ENCODE peak calls at places on chromosome 22, in seven cellular contexts. U is heart right ventricle, K is mammary epithelial cell, D is aorta, E is Panc1, G is testis, C is psoas muscle. Z is an unnamed sample.

GRCh38 chr22:17922925-17923898 is 101.1 kb downstream of the MICAL3 start:
- DNase-seq in G (no peak), E (no peak), K (no peak), D (no peak), U (no peak), C (no peak), Z (no peak)

GRCh38 chr22:38424525-38425080 is 30.4 kb downstream of the KCNJ4 start:
- DNase-seq in E (no peak), G (no peak), U (no peak), C (no peak), K (no peak), D (no peak), Z (no peak)

GRCh38 chr22:37454857-37455686 is 27.8 kb upstream of the ELFN2 start:
- DNase-seq in D (no peak), E (no peak), G (no peak), U (no peak), K (peak; percentile 67), C (no peak), Z (peak; percentile 58)

GRCh38 chr22:40310081-40310770 is 36.1 kb upstream of the ADSL start:
- DNase-seq in D (no peak), C (no peak), E (no peak), G (no peak), K (peak; percentile 20), U (no peak), Z (no peak)

GRCh38 chr22:32996702-32997101 is 61.5 kb downstream of the SYN3 start:
- DNase-seq in C (peak; percentile 90), K (peak; percentile 83), U (peak; percentile 70), D (peak; percentile 89), E (no peak), G (peak; percentile 34), Z (peak; percentile 63)

GRCh38 chr22:47835726-47836125 is 1073.3 kb downstream of the TBC1D22A start:
- DNase-seq in D (no peak), K (peak; percentile 71), G (no peak), E (no peak), C (no peak), U (no peak), Z (no peak)

GRCh38 chr22:32636884-32637283 is 162.3 kb downstream of the FBXO7 start:
- DNase-seq in E (no peak), D (no peak), K (peak; percentile 61), U (no peak), C (no peak), G (no peak), Z (no peak)

GRCh38 chr22:19105867-19106802 is 16.1 kb downstream of the DGCR2 start:
- DNase-seq in K (peak; percentile 30), C (no peak), U (no peak), D (peak; percentile 59), G (no peak), E (no peak), Z (no peak)

GRCh38 chr22:29700206-29700948 is 19.4 kb upstream of the CABP7 start:
- DNase-seq in K (no peak), U (no peak), G (no peak), C (no peak), E (no peak), D (no peak), Z (no peak)

GRCh38 chr22:30262917-30263741 is 3.5 kb downstream of the OSM start:
- DNase-seq in G (peak; percentile 89), E (no peak), C (peak; percentile 85), K (no peak), D (peak; percentile 94), U (peak; percentile 76), Z (peak; percentile 77)

GRCh38 chr22:17706947-17707346 is 67.3 kb downstream of the BID start:
- DNase-seq in D (no peak), G (no peak), K (no peak), U (no peak), C (no peak), E (no peak), Z (no peak)

GRCh38 chr22:40335358-40335757 is 10.9 kb upstream of the ADSL start:
- DNase-seq in U (no peak), G (no peak), E (no peak), K (no peak), D (no peak), C (no peak), Z (no peak)

GRCh38 chr22:44311855-44312170 is 938 bp downstream of the SHISAL1 start:
- DNase-seq in C (no peak), U (no peak), E (no peak), G (no peak), D (no peak), K (peak; percentile 65), Z (no peak)

GRCh38 chr22:40153186-40153585 is 24.5 kb upstream of the TNRC6B start:
- DNase-seq in D (no peak), K (no peak), C (no peak), U (no peak), E (no peak), G (no peak), Z (no peak)

GRCh38 chr22:40441761-40442364 is 71.5 kb downstream of the SGSM3 start:
- DNase-seq in G (no peak), U (no peak), E (no peak), C (no peak), K (no peak), D (no peak), Z (no peak)

GRCh38 chr22:20530368-20531153 is 23.2 kb downstream of the MED15 start:
- DNase-seq in U (no peak), E (no peak), K (peak; percentile 90), D (no peak), G (no peak), C (peak; percentile 71), Z (no peak)

GRCh38 chr22:30444632-30445437 is 19.3 kb downstream of the MTFP1 start:
- DNase-seq in G (peak; percentile 77), D (no peak), C (no peak), K (peak; percentile 34), U (no peak), E (no peak), Z (peak; percentile 57)

GRCh38 chr22:38614331-38615122 is 41.7 kb downstream of the FAM227A start:
- DNase-seq in G (no peak), E (no peak), D (no peak), C (no peak), K (no peak), U (no peak), Z (no peak)

GRCh38 chr22:44195189-44195871 is 14.6 kb downstream of the PARVG start:
- DNase-seq in K (no peak), U (no peak), E (no peak), D (peak; percentile 64), C (no peak), G (no peak), Z (no peak)

GRCh38 chr22:38017272-38017920 is 33.0 kb upstream of the SOX10 start:
- DNase-seq in C (peak; percentile 88), K (peak; percentile 26), D (peak; percentile 89), E (no peak), G (peak; percentile 95), U (peak; percentile 85), Z (peak; percentile 53)

GRCh38 chr22:39290724-39291161 is 28.7 kb downstream of the RPL3 start:
- DNase-seq in K (peak; percentile 94), E (no peak), C (peak; percentile 91), G (peak; percentile 86), D (no peak), U (peak; percentile 81), Z (no peak)

GRCh38 chr22:19755722-19756287 is 4.8 kb upstream of the TBX1 start:
- DNase-seq in D (no peak), G (no peak), C (no peak), K (no peak), U (no peak), E (no peak), Z (no peak)

GRCh38 chr22:35835998-35836691 is 118.5 kb downstream of the APOL5 start:
- DNase-seq in U (peak; percentile 26), D (no peak), G (peak; percentile 64), E (no peak), K (peak; percentile 80), C (no peak), Z (peak; percentile 64)

GRCh38 chr22:22085702-22086500 is 103.3 kb upstream of the TOP3B start:
- DNase-seq in U (no peak), G (no peak), C (no peak), D (no peak), E (no peak), K (peak; percentile 50), Z (no peak)

GRCh38 chr22:34390400-34390799 is 470.1 kb upstream of the LARGE1 start:
- DNase-seq in C (no peak), K (no peak), E (no peak), G (no peak), D (no peak), U (no peak), Z (no peak)

GRCh38 chr22:50737728-50738648 is at the start of gene ACR:
- DNase-seq in U (no peak), D (no peak), E (no peak), C (peak; percentile 17), K (no peak), G (peak; percentile 12), Z (no peak)

GRCh38 chr22:17087176-17088131 is 2.7 kb downstream of the IL17RA start:
- DNase-seq in C (no peak), G (no peak), E (no peak), K (no peak), D (peak; percentile 28), U (no peak), Z (no peak)

GRCh38 chr22:50694099-50694498 is 21.5 kb downstream of the SHANK3 start:
- DNase-seq in G (no peak), E (no peak), D (no peak), U (no peak), C (no peak), K (no peak), Z (no peak)

GRCh38 chr22:42300286-42301071 is 30.0 kb upstream of the TCF20 start:
- DNase-seq in G (no peak), E (no peak), U (no peak), C (no peak), D (no peak), K (peak; percentile 83), Z (no peak)
- H3K4me3 ChIP-seq in G (no peak overlapping the region), E (no peak overlapping the region), U (no peak overlapping the region), C (no peak overlapping the region), D (no peak overlapping the region), K (no peak overlapping the region), Z (no peak overlapping the region)

GRCh38 chr22:45793161-45793560 is 121.5 kb downstream of the ATXN10 start:
- DNase-seq in U (no peak), K (no peak), D (no peak), C (no peak), E (no peak), G (no peak), Z (no peak)
- H3K9me3 ChIP-seq in U (peaks cover 10% of the 10 kb centered on the region), K (peaks cover 12% of the 10 kb centered on the region), D (no peaks in the 10 kb centered on the region), C (peaks cover 22% of the 10 kb centered on the region), E (peaks cover 14% of the 10 kb centered on the region), G (no peaks in the 10 kb centered on the region), Z (peaks cover 4% of the 10 kb centered on the region)

DNA sequence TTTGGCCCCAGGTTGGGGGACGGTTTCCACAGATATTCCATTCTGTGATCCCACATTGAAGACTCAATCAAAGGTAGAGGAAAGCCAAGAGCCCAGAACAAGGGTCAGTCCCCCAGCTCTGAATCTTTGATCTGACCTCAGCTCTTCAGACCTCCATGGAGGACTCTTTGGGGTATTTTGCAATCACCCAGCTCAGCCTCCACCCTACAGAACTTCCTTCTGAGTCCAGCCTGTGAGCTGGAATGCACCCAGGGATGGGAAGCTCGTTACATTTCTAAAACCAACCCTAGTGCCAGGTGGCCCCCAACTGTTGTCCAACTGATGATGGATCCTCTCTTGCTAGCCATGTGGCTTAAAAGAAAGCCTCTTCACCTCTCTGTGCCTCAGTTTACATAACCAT is 335.3 kb downstream of the MN1 start:
- DNase-seq in U (no peak), C (no peak), D (no peak), G (no peak), E (no peak), K (no peak), Z (no peak)
- H3K27me3 ChIP-seq in U (peaks cover 46% of the 10 kb centered on the region), C (peaks cover 10% of the 10 kb centered on the region), D (no peaks in the 10 kb centered on the region), G (no peaks in the 10 kb centered on the region), E (no peaks in the 10 kb centered on the region), K (no peaks in the 10 kb centered on the region), Z (no peaks in the 10 kb centered on the region)

GRCh38 chr22:25403284-25403606 is 161.2 kb upstream of the GRK3 start:
- DNase-seq in K (no peak), C (no peak), D (no peak), E (no peak), G (no peak), U (no peak), Z (no peak)
- H3K4me3 ChIP-seq in K (no peak overlapping the region), C (peak overlapping the region; percentile 79), D (no peak overlapping the region), E (peak overlapping the region; percentile 65), G (no peak overlapping the region), U (no peak overlapping the region), Z (no peak overlapping the region)

Z was measured in lung.